ENCODE peak calls at places on chromosome 9, in four cellular contexts. G is GM04503; N is naive thymus-derived CD8-positive, alpha-beta T cell; F is cardiac fibroblast. E is an unnamed sample.

GRCh38 chr9:138022121-138022741 is 144.6 kb downstream of the CACNA1B start:
- DNase-seq in G (no peak), N (no peak), F (no peak), E (no peak)

GRCh38 chr9:3087697-3088096 is 243.8 kb upstream of the PUM3 start:
- DNase-seq in G (no peak), N (no peak), F (no peak), E (no peak)

GRCh38 chr9:2824564-2824963 is 19.3 kb downstream of the PUM3 start:
- DNase-seq in G (no peak), N (no peak), F (no peak), E (no peak)

GRCh38 chr9:2087500-2088313 is 72.6 kb downstream of the SMARCA2 start:
- DNase-seq in G (no peak), N (no peak), F (peak), E (peak)

GRCh38 chr9:84759300-84759750 is 89.8 kb downstream of the NTRK2 start:
- DNase-seq in G (no peak), N (no peak), F (no peak), E (no peak)

GRCh38 chr9:101706929-101707328 is 31.5 kb downstream of the GRIN3A start:
- DNase-seq in G (no peak), N (no peak), F (no peak), E (no peak)

GRCh38 chr9:19229725-19230355 is 653 bp upstream of the DENND4C start:
- DNase-seq in G (peak), N (peak), F (no peak), E (no peak)

GRCh38 chr9:90032296-90033029 is 427.7 kb downstream of the GADD45G start:
- DNase-seq in G (no peak), N (no peak), F (no peak), E (no peak)

GRCh38 chr9:98215821-98216220 is 23.4 kb upstream of the CORO2A start:
- DNase-seq in G (no peak), N (no peak), F (peak), E (peak)

GRCh38 chr9:93112864-93113389 is 16.9 kb downstream of the CARD19 start:
- DNase-seq in G (no peak), N (no peak), F (no peak), E (no peak)

GRCh38 chr9:72363908-72364678 is 915 bp downstream of the ZFAND5 start:
- DNase-seq in G (no peak), N (peak), F (peak), E (peak)

GRCh38 chr9:3879731-3880493 is 354.1 kb upstream of the RFX3 start:
- DNase-seq in G (no peak), N (no peak), F (no peak), E (no peak)

GRCh38 chr9:92943062-92943616 is 4.2 kb upstream of the FGD3 start:
- DNase-seq in G (no peak), N (no peak), F (no peak), E (no peak)

GRCh38 chr9:4855861-4856260 is 63.1 kb downstream of the RCL1 start:
- DNase-seq in G (no peak), N (no peak), F (peak), E (peak)

E was measured in AG08396.